ENCODE peak calls at places on chromosomes 6 and 20, in seven cellular contexts. C is fibroblast of lung, H is GM12878, B is GM23248, W is GM23338, M is astrocyte, A is HCT116. Y is an unnamed sample.

GRCh38 chr6:72522735-72523141 is 99.1 kb upstream of the KCNQ5 start:
- DNase-seq in W (peak), M (no peak), C (no peak), B (no peak), A (no peak), H (no peak), Y (peak)

GRCh38 chr6:169156108-169156821 is 97.4 kb downstream of the THBS2 start:
- DNase-seq in H (no peak), W (no peak), A (no peak), C (peak), M (peak), B (no peak), Y (no peak)

GRCh38 chr6:118506071-118506638 is 41.9 kb upstream of the PLN start:
- DNase-seq in H (no peak), A (no peak), B (no peak), W (no peak), C (no peak), M (peak), Y (no peak)

GRCh38 chr20:47774081-47774777 is 11.1 kb downstream of the SULF2 start:
- DNase-seq in H (no peak), M (no peak), W (no peak), B (no peak), A (no peak), C (no peak), Y (no peak)

GRCh38 chr6:118774596-118774995 is 119.4 kb upstream of the ASF1A start:
- DNase-seq in B (peak), C (peak), W (no peak), M (no peak), H (no peak), A (no peak), Y (no peak)

GRCh38 chr6:132253211-132253610 is 148.1 kb downstream of the MOXD1 start:
- DNase-seq in C (no peak), A (no peak), H (no peak), M (no peak), B (peak), W (no peak), Y (no peak)

GRCh38 chr20:62602550-62602949 is 39.8 kb upstream of the SLCO4A1 start:
- DNase-seq in M (no peak), W (no peak), B (no peak), A (no peak), C (no peak), H (no peak), Y (peak)

GRCh38 chr6:168272379-168273011 is 47.1 kb downstream of the DACT2 start:
- DNase-seq in W (peak), M (no peak), H (no peak), B (no peak), A (no peak), C (no peak), Y (no peak)

GRCh38 chr6:152459245-152459644 is 177.9 kb downstream of the SYNE1 start:
- DNase-seq in C (no peak), W (no peak), A (no peak), H (no peak), M (no peak), B (no peak), Y (no peak)

GRCh38 chr6:52009736-52010135 is 77.7 kb downstream of the PKHD1 start:
- DNase-seq in A (no peak), B (no peak), H (no peak), W (no peak), C (no peak), M (no peak), Y (no peak)

GRCh38 chr20:4898282-4898681 is 103.0 kb downstream of the SLC23A2 start:
- DNase-seq in B (peak), M (peak), W (no peak), H (no peak), A (peak), C (peak), Y (peak)

GRCh38 chr6:144714031-144714732 is 429.0 kb downstream of the UTRN start:
- DNase-seq in C (no peak), W (no peak), M (no peak), A (no peak), B (no peak), H (no peak), Y (no peak)

GRCh38 chr6:109351231-109352132 is 30.8 kb downstream of the CD164 start:
- DNase-seq in C (peak), H (no peak), W (no peak), A (no peak), M (no peak), B (peak), Y (peak)

GRCh38 chr20:4100679-4101078 is 85.3 kb upstream of the RNF24 start:
- DNase-seq in C (peak), H (no peak), W (no peak), B (peak), A (no peak), M (no peak), Y (peak)

GRCh38 chr20:9392892-9393857 is 121.2 kb upstream of the LAMP5 start:
- DNase-seq in H (no peak), M (peak), B (peak), C (peak), W (peak), A (peak), Y (peak)

GRCh38 chr6:44057931-44058616 is 69.2 kb downstream of the MRPL14 start:
- DNase-seq in M (peak), A (no peak), H (no peak), B (peak), W (no peak), C (peak), Y (no peak)

GRCh38 chr20:19806806-19807691 is 49.0 kb downstream of the RIN2 start:
- DNase-seq in B (no peak), H (no peak), W (no peak), A (no peak), M (peak), C (peak), Y (peak)

GRCh38 chr6:41723178-41723935 is 12.1 kb downstream of the TFEB start:
- DNase-seq in A (no peak), H (no peak), M (peak), B (peak), W (peak), C (peak), Y (peak)

GRCh38 chr6:63637865-63638445 is 2.4 kb downstream of the PHF3 start:
- DNase-seq in B (peak), C (peak), M (no peak), A (no peak), H (no peak), W (no peak), Y (no peak)

GRCh38 chr6:122580731-122581130 is 29.5 kb upstream of the PKIB start:
- DNase-seq in A (peak), W (peak), M (peak), B (peak), H (no peak), C (no peak), Y (peak)

GRCh38 chr20:50517817-50518154 is 7.6 kb downstream of the PTPN1 start:
- DNase-seq in H (no peak), C (no peak), B (no peak), M (no peak), W (no peak), A (no peak), Y (no peak)

GRCh38 chr6:20338160-20338559 is 63.5 kb upstream of the E2F3 start:
- DNase-seq in W (no peak), M (no peak), H (no peak), B (no peak), C (no peak), A (no peak), Y (peak)

DNA sequence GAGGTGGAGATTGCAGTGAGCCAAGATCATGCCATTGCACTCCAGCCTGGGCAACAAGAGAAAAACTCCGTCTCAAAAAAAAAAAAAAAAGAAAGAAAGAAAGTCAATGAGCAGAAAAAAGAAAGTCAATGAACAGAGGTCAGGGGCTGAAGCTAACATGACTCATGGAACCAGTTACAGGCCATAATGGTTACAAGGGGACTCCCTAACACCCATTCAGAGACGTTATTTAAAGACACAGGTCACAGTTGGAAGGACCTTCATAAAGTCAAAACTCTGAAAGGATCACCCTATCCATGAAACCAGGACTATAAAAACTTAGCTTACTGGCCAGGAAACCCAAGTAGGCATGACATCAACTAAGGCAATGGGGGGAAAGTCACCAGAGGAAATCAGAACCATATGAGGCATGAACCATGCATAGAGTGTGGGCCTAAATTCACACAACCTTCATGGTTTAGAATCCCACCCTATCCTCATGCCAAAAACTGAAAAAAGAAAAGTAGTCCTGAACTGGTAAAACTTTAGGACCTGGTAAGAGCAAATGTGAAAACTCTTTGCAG is 18.2 kb downstream of the FBXL4 start:
- DNase-seq in B (no peak), W (no peak), C (no peak), M (no peak), A (no peak), H (no peak), Y (no peak)
- TF ChIP-seq EZH2 in B (no peak), W (no peak), C (no peak), M (no peak), A (no peak), H (no peak), Y (no peak)

DNA sequence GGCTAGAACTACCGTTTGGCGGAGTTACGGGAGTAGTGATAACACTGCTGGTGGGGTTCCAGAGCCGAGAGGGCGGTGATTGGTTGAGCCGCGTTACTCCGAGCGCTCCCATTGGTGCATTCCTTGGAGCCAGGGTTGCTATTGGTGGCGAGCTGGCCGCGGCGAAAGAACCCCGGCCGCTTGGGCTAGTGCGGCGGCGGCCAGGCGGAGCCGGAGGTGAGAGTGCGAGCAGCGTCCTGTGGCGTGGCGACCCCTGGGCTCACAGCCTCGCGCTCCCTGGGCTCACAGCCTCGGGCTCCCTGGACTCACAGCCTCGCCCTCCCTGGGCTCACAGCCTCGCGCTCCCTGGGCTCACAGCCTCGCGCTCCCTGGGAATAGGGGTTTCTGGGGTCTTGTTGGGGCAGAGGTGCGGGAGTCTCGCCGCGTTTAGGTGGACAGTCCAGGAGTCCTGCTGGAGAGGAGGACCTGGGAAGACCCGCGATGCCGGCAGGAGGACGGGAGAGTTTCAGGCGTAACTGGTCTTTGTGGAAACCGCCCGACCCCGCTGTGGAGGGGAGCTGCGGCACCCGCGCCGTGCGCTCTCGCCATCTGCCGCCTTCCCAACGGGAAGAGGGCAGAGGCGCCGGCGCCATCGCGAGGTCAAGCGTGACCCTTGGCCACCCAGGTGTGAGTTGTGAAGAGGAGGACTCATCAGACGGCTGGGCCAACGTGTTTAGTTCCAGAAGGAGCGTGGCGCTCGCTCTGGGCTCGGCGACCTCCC is 12.2 kb downstream of the PRDM13 start:
- DNase-seq in M (no peak), C (no peak), A (no peak), H (no peak), W (peak), B (no peak), Y (no peak)
- TF ChIP-seq EZH2 in M (peak), C (peak), A (no peak), H (no peak), W (peak), B (peak), Y (peak)

DNA sequence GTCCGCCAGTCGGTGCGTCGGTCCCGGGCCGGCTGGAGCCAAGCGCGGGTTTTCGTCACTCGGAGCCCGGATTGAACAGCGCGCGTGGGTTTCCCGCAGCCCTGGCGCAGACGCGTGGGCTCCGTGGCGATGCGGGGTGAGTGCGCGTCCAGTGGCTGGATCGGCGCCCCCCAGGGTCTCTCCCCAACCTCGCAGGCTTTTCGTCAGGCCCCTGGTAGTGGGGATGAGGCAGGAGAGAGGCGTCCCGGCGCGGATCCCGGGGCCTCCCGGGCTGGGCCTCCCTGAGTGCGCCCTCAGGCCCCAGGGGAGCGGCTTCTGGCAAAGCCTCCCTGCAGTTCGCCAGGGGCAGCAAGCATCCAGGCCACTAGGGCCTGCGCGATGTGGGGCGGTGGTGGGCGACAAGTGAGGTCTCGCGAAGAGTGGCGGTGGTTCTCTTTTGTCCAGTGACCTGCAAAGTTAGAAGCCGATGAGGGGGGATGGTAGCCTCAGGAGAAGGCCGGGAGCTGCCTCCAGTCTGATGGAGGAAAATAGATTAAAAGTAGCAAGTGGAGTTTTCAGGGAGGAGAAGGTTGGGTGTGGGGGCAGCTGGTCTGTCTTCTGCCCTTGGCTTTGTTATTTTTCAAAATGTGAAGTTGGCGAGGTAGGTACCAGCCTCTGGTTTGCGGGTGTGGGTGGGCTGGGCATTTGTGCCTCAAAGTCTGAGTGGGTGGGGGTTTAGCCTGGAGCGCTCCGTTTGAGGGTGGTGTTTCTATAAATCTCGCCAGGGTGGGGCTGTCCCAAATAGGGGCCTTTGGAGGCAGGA is 1.6 kb downstream of the TOX2 start:
- DNase-seq in C (peak), B (peak), M (no peak), A (no peak), H (no peak), W (peak), Y (no peak)
- TF ChIP-seq EZH2 in C (no peak), B (no peak), M (no peak), A (no peak), H (no peak), W (peak), Y (no peak)

GRCh38 chr20:57711826-57712225 is 2.0 kb upstream of the PMEPA1 start:
- DNase-seq in M (no peak), H (no peak), B (no peak), A (no peak), C (no peak), W (no peak), Y (no peak)

GRCh38 chr20:57711311-57711712 is 1.5 kb upstream of the PMEPA1 start:
- DNase-seq in A (no peak), W (no peak), M (no peak), H (no peak), B (peak), C (no peak), Y (no peak)

GRCh38 chr20:57710841-57711240 is 1.0 kb upstream of the PMEPA1 start:
- DNase-seq in A (no peak), M (no peak), H (no peak), C (no peak), W (no peak), B (no peak), Y (no peak)

GRCh38 chr20:57708694-57709673 is 831 bp downstream of the PMEPA1 start:
- DNase-seq in H (no peak), M (no peak), W (no peak), B (peak), A (no peak), C (no peak), Y (no peak)

DNA sequence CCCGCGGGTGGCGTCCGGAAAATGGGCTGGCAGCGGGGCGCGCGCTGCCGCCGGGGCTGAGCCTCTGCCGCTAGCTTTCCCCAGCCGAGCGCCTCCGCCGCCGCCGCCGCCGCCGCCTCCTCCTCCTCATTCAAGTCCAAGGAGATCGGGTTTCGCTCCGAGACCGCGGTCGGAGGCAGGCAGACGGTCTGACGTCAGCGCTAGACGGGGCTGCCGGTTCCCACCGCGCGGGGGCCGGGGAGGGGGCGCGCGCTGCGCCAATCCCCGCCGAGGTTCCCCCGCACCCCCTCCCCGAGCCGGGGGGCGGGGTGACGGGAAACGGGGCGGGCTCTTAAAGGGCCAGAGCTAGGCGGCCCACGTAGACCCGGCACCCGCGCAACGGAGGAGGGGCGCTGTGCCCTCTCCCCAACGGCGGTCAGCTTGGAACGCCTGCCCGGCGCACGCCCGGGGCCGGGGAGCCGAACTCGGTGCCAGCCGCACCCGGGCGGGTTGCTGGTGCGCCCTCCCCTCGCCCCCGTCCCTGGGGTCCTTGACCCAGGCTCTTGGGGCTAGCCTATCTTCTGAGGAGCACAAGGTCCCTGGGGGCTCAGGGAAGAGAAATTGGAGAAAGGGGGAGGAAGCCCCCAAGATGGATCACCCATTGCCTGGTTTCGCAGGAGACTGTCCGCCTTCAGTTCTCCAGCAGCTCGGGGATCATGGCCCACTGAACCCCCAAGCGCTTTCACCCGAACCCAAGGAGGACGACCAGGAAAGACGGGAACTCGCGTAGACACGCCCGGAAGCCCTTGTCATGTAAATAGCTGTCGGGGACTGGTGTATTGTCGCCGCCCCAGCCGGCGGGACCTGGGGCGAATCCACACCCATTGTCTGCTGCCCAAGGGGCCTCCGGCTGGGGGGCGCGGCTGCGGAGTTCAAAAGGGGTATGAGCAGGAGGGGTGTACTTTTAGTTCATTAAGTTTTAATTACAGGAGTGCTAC is at the start of gene PMEPA1:
- DNase-seq in C (peak), M (peak), A (peak), H (no peak), B (peak), W (peak), Y (peak)
- TF ChIP-seq EZH2 in C (peak), M (no peak), A (peak), H (no peak), B (no peak), W (no peak), Y (no peak)

GRCh38 chr6:45423111-45423900 is 45.6 kb upstream of the SUPT3H start:
- DNase-seq in A (no peak), W (peak), M (no peak), B (peak), C (no peak), H (no peak), Y (peak)
- TF ChIP-seq EZH2 in A (no peak), W (peak), M (no peak), B (no peak), C (no peak), H (no peak), Y (no peak)

GRCh38 chr6:112253505-112253841 is 894 bp downstream of the LAMA4 start:
- DNase-seq in W (no peak), H (no peak), B (peak), A (no peak), C (no peak), M (no peak), Y (no peak)

GRCh38 chr6:112251170-112251945 is 3.0 kb downstream of the LAMA4 start:
- DNase-seq in H (no peak), B (peak), M (peak), C (peak), W (no peak), A (no peak), Y (no peak)

GRCh38 chr6:112254921-112255320 is 554 bp upstream of the LAMA4 start:
- DNase-seq in M (no peak), H (no peak), W (no peak), A (no peak), C (no peak), B (peak), Y (no peak)

GRCh38 chr6:112252571-112253504 is 1.5 kb downstream of the LAMA4 start:
- DNase-seq in C (peak), B (peak), A (no peak), W (no peak), H (no peak), M (peak), Y (no peak)

GRCh38 chr6:112253842-112254816 is at the start of gene LAMA4:
- DNase-seq in H (no peak), A (no peak), M (peak), C (peak), W (peak), B (peak), Y (peak)
- TF ChIP-seq EZH2 in H (no peak), A (no peak), M (no peak), C (no peak), W (peak), B (no peak), Y (no peak)

DNA sequence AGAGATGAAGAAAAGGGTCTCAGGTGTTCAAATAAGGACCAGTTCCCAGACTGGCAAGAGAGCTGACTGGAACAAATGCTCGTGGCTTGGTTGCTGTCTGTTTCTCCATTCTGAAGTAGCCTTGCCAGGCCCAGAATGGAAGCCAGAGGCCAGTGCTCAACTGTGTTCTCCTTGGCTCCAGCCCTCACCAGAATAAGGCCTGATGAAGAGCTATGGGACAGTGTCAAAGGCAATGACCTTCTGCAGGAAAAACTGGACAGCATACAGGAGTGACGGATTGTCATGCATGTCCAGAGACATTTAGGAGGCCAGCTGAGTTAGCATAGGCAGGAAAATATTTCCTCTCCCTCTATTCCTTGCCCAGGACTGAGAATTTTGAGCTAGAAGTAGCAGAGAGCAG is 72.2 kb downstream of the HAO1 start:
- DNase-seq in H (no peak), B (no peak), C (no peak), W (no peak), M (no peak), A (no peak), Y (no peak)
- TF ChIP-seq EZH2 in H (no peak), B (no peak), C (no peak), W (no peak), M (no peak), A (no peak), Y (no peak)

GRCh38 chr6:28810655-28811053 is 113.1 kb downstream of the TRIM27 start:
- DNase-seq in M (no peak), H (no peak), C (no peak), A (no peak), B (no peak), W (no peak), Y (no peak)
- TF ChIP-seq EZH2 in M (no peak), H (no peak), C (no peak), A (no peak), B (no peak), W (peak), Y (no peak)

Y was measured in mammary epithelial cell.